ENCODE peak calls at places on chromosomes 3 and 15, in ten cellular contexts. K is head of caudate nucleus; O is activated CD4-positive, alpha-beta T cell treated with anti-CD3 and anti-CD28 coated beads, Interleukin-2, amount 50 U/mL, for 24 hours; E is activated T-helper 1 cell treated with anti-CD3 and anti-CD28 coated beads, Interleukin-12 subunit alpha, Interleukin-12 subunit beta, Interleukin-2, Interleukin-4 antibody, amounts not matched to agents 30 ng/mL and 10 ng/mL and 1 ng/mL, durations not matched to agents 14 hours and 24 hours and 36 hours; S is endodermal cell; N is RCC 7860; J is T1000; W is T-helper 9 cell; I is small intestine; F is activated CD4-positive, CD25-positive, alpha-beta regulatory T cell treated with anti-CD3 and anti-CD28 coated beads, Interleukin-2, amount 50 U/mL, for 72 hours. X is an unnamed sample.

GRCh38 chr15:74773731-74774252 is 8.1 kb upstream of the CSK start:
- DNase-seq in K (no peak), O (no peak), E (no peak), S (peak), N (no peak), J (no peak), W (no peak), I (peak), F (no peak), X (no peak)

GRCh38 chr3:53705774-53706173 is 140.4 kb downstream of the CHDH start:
- DNase-seq in K (peak), O (no peak), E (no peak), S (peak), N (no peak), J (no peak), W (no peak), I (no peak), F (no peak), X (no peak)

GRCh38 chr3:100264242-100264641 is 3.5 kb downstream of the TBC1D23 start:
- DNase-seq in K (no peak), O (no peak), E (no peak), S (no peak), N (no peak), J (no peak), W (no peak), I (no peak), F (no peak), X (no peak)

GRCh38 chr3:137792633-137793271 is 28.6 kb downstream of the SOX14 start:
- DNase-seq in K (no peak), O (no peak), E (no peak), S (peak), N (peak), J (no peak), W (no peak), I (peak), F (no peak), X (no peak)

GRCh38 chr3:187130346-187131066 is 8.8 kb downstream of the RPL39L start:
- DNase-seq in K (no peak), O (peak), E (peak), S (no peak), N (no peak), J (no peak), W (no peak), I (peak), F (peak), X (no peak)

GRCh38 chr15:84736375-84736774 is 12.0 kb upstream of the ZNF592 start:
- DNase-seq in K (no peak), O (peak), E (peak), S (no peak), N (no peak), J (no peak), W (peak), I (peak), F (peak), X (no peak)

GRCh38 chr15:70507772-70508351 is 255.5 kb downstream of the UACA start:
- DNase-seq in K (no peak), O (no peak), E (no peak), S (no peak), N (peak), J (peak), W (no peak), I (peak), F (no peak), X (no peak)

GRCh38 chr15:80059786-80060489 is 462 bp downstream of the ZFAND6 start:
- DNase-seq in K (peak), O (peak), E (no peak), S (no peak), N (peak), J (peak), W (peak), I (peak), F (no peak), X (no peak)

GRCh38 chr15:68819451-68820204 is 1.1 kb downstream of the ANP32A start:
- DNase-seq in K (peak), O (peak), E (peak), S (peak), N (peak), J (no peak), W (peak), I (peak), F (peak), X (peak)

GRCh38 chr3:176906046-176906905 is 291.0 kb downstream of the TBL1XR1 start:
- DNase-seq in K (no peak), O (no peak), E (no peak), S (no peak), N (peak), J (no peak), W (no peak), I (no peak), F (no peak), X (no peak)